ENCODE peak calls at places on chromosomes 3 and 15, in five cellular contexts. X is stimulated activated CD8-positive, alpha-beta memory T cell treated with anti-CD3 and anti-CD28 coated beads, Interleukin-4, amount 100 ng/mL, for 1 hour; I is mammary epithelial cell; Y is mucosa of descending colon; L is D341Med. C is an unnamed sample.

GRCh38 chr3:10867384-10867783 is 51.4 kb downstream of the SLC6A11 start:
- DNase-seq in X (no peak), I (peak), Y (no peak), L (no peak), C (no peak)

GRCh38 chr15:42156266-42156922 is at the start of gene PLA2G4F:
- DNase-seq in X (no peak), I (peak), Y (peak), L (peak), C (peak)

GRCh38 chr3:182741214-182741613 is 52.1 kb upstream of the ATP11B start:
- DNase-seq in X (no peak), I (no peak), Y (no peak), L (no peak), C (no peak)

GRCh38 chr3:173583496-173583895 is 186.0 kb downstream of the NLGN1 start:
- DNase-seq in X (no peak), I (no peak), Y (no peak), L (no peak), C (no peak)

GRCh38 chr3:122636697-122637096 is 43.9 kb upstream of the PARP14 start:
- DNase-seq in X (no peak), I (peak), Y (no peak), L (no peak), C (peak)

GRCh38 chr3:156240642-156241041 is 120.3 kb downstream of the KCNAB1 start:
- DNase-seq in X (no peak), I (no peak), Y (no peak), L (no peak), C (no peak)

GRCh38 chr3:121883507-121883906 is 10.7 kb upstream of the SLC15A2 start:
- DNase-seq in X (no peak), I (peak), Y (no peak), L (peak), C (peak)

GRCh38 chr3:129054605-129055104 is 5.9 kb upstream of the GP9 start:
- DNase-seq in X (no peak), I (no peak), Y (peak), L (no peak), C (no peak)

GRCh38 chr3:31029756-31030155 is 135.3 kb upstream of the GADL1 start:
- DNase-seq in X (no peak), I (no peak), Y (no peak), L (no peak), C (no peak)

GRCh38 chr15:81097893-81098280 is 36.2 kb upstream of the CFAP161 start:
- DNase-seq in X (no peak), I (no peak), Y (no peak), L (no peak), C (no peak)

GRCh38 chr3:71128951-71129350 is 454.6 kb downstream of the FOXP1 start:
- DNase-seq in X (no peak), I (no peak), Y (no peak), L (no peak), C (peak)